ENCODE peak calls at places on chromosome 6, in four cellular contexts. I is activated CD8-positive, alpha-beta memory T cell treated with anti-CD3 and anti-CD28 coated beads for 24 hours; R is H7; P is progenitor cell of endocrine pancreas. O is an unnamed sample.

GRCh38 chr6:65546894-65547293 is 160.1 kb downstream of the EYS start:
- DNase-seq in I (no peak), R (no peak), P (no peak), O (no peak)

GRCh38 chr6:156279306-156279969 is 497.7 kb upstream of the ARID1B start:
- DNase-seq in I (no peak), R (no peak), P (no peak), O (peak)

GRCh38 chr6:148128014-148128730 is 214.5 kb upstream of the SASH1 start:
- DNase-seq in I (no peak), R (no peak), P (no peak), O (peak)

GRCh38 chr6:43926644-43927524 is 156.9 kb downstream of the VEGFA start:
- DNase-seq in I (no peak), R (peak), P (peak), O (peak)

GRCh38 chr6:92297101-92297500 is 1122.3 kb downstream of the EPHA7 start:
- DNase-seq in I (no peak), R (no peak), P (no peak), O (peak)

GRCh38 chr6:77425216-77425615 is 38.1 kb downstream of the HTR1B start:
- DNase-seq in I (no peak), R (no peak), P (no peak), O (peak)

GRCh38 chr6:4672772-4673171 is 103.4 kb upstream of the CDYL start:
- DNase-seq in I (no peak), R (no peak), P (no peak), O (peak)

GRCh38 chr6:151681426-151682059 is 125.9 kb upstream of the ESR1 start:
- DNase-seq in I (no peak), R (no peak), P (no peak), O (peak)

GRCh38 chr6:41672016-41672415 is 33.7 kb downstream of the MDFI start:
- DNase-seq in I (no peak), R (no peak), P (no peak), O (no peak)

GRCh38 chr6:108737594-108738546 is 110.4 kb upstream of the ARMC2 start:
- DNase-seq in I (no peak), R (no peak), P (no peak), O (peak)

GRCh38 chr6:102562713-102563112 is 1169.2 kb downstream of the GRIK2 start:
- DNase-seq in I (no peak), R (no peak), P (no peak), O (no peak)

GRCh38 chr6:122789078-122789861 is at the start of gene SMPDL3A:
- DNase-seq in I (peak), R (peak), P (peak), O (peak)

GRCh38 chr6:159640722-159641482 is 52.1 kb downstream of the SOD2 start:
- DNase-seq in I (no peak), R (no peak), P (no peak), O (no peak)

GRCh38 chr6:33199687-33200233 is 705 bp downstream of the RXRB start:
- DNase-seq in I (peak), R (peak), P (no peak), O (peak)

GRCh38 chr6:33552252-33552651 is 27.8 kb downstream of the BAK1 start:
- DNase-seq in I (no peak), R (no peak), P (no peak), O (no peak)

GRCh38 chr6:130933712-130934200 is 106.5 kb downstream of the SMLR1 start:
- DNase-seq in I (no peak), R (no peak), P (no peak), O (peak)

O was measured in AG10803.